ENCODE peak calls at places on chromosomes 11 and 22, in eight cellular contexts. I is prostate gland, Z is colonic mucosa, A is RWPE2, M is astrocyte, T is left ventricle myocardium inferior, J is adrenal gland, D is right cardiac atrium. H is an unnamed sample.

GRCh38 chr11:118051611-118052461 is 25.0 kb upstream of the TMPRSS4 start:
- DNase-seq in J (peak), A (no peak), T (no peak), I (no peak), D (no peak), M (no peak), Z (no peak), H (no peak)

GRCh38 chr22:39990688-39991087 is 4.1 kb upstream of the FAM83F start:
- DNase-seq in T (no peak), D (no peak), A (no peak), I (no peak), Z (no peak), J (no peak), M (no peak), H (no peak)

GRCh38 chr11:8612522-8612921 is 18.5 kb upstream of the STK33 start:
- DNase-seq in Z (no peak), M (no peak), D (no peak), A (no peak), T (no peak), J (no peak), I (no peak), H (no peak)

GRCh38 chr22:28345304-28345703 is 334.3 kb downstream of the TTC28 start:
- DNase-seq in J (no peak), A (no peak), M (no peak), Z (no peak), I (peak), D (peak), T (no peak), H (no peak)

GRCh38 chr22:45504703-45505341 is 2.1 kb downstream of the FBLN1 start:
- DNase-seq in D (peak), I (no peak), T (peak), A (no peak), J (no peak), M (no peak), Z (no peak), H (no peak)

GRCh38 chr22:37244114-37244921 is at the start of gene RAC2:
- DNase-seq in Z (peak), J (peak), M (peak), T (peak), D (peak), A (peak), I (no peak), H (peak)

GRCh38 chr11:44868455-44869421 is 81.9 kb downstream of the TP53I11 start:
- DNase-seq in D (no peak), T (peak), I (no peak), M (no peak), J (no peak), A (no peak), Z (no peak), H (no peak)

GRCh38 chr22:27598792-27599191 is 202.8 kb downstream of the MN1 start:
- DNase-seq in I (no peak), A (no peak), D (no peak), Z (no peak), M (no peak), J (no peak), T (no peak), H (no peak)

GRCh38 chr22:28798810-28799124 is 1.6 kb downstream of the XBP1 start:
- DNase-seq in T (no peak), Z (no peak), M (no peak), J (peak), D (no peak), I (no peak), A (no peak), H (peak)

GRCh38 chr11:134414036-134414731 is 2.1 kb upstream of the B3GAT1 start:
- DNase-seq in A (no peak), I (no peak), J (no peak), M (no peak), D (no peak), T (no peak), Z (no peak), H (no peak)

GRCh38 chr11:11701070-11701469 is 79.3 kb upstream of the GALNT18 start:
- DNase-seq in Z (no peak), M (peak), J (no peak), I (no peak), A (no peak), T (no peak), D (no peak), H (peak)

GRCh38 chr11:12430912-12431311 is 53.5 kb downstream of the PARVA start:
- DNase-seq in D (peak), T (no peak), A (peak), M (peak), J (peak), Z (peak), I (peak), H (peak)

GRCh38 chr22:39994566-39995345 is at the start of gene FAM83F:
- DNase-seq in M (no peak), I (peak), D (peak), A (no peak), Z (peak), T (no peak), J (no peak), H (no peak)

GRCh38 chr22:41702763-41703162 is 3.5 kb downstream of the MEI1 start:
- DNase-seq in A (no peak), D (no peak), J (no peak), T (no peak), I (no peak), Z (no peak), M (no peak), H (no peak)

GRCh38 chr22:48536691-48537591 is 1290.7 kb downstream of the BRD1 start:
- DNase-seq in M (peak), I (peak), Z (no peak), J (peak), D (no peak), A (no peak), T (no peak), H (no peak)

GRCh38 chr22:35020517-35020916 is 45.4 kb upstream of the ISX start:
- DNase-seq in A (no peak), Z (no peak), M (no peak), I (no peak), T (no peak), J (no peak), D (no peak), H (no peak)

GRCh38 chr11:129146196-129146595 is 45.9 kb downstream of the ARHGAP32 start:
- DNase-seq in J (no peak), I (no peak), Z (no peak), T (no peak), D (no peak), A (no peak), M (no peak), H (peak)

GRCh38 chr22:50010676-50011446 is 1.7 kb downstream of the IL17REL start:
- DNase-seq in M (no peak), A (no peak), I (no peak), T (no peak), D (no peak), J (no peak), Z (no peak), H (no peak)

GRCh38 chr11:57318178-57318577 is 6.6 kb downstream of the TNKS1BP1 start:
- DNase-seq in J (no peak), A (no peak), T (no peak), I (no peak), D (peak), Z (peak), M (no peak), H (no peak)

GRCh38 chr11:65546217-65546958 is 11.8 kb downstream of the LTBP3 start:
- DNase-seq in J (peak), T (peak), D (peak), M (no peak), Z (peak), A (no peak), I (peak), H (no peak)

GRCh38 chr22:48740731-48741405 is 1086.8 kb downstream of the BRD1 start:
- DNase-seq in J (no peak), M (no peak), Z (no peak), I (no peak), T (no peak), A (no peak), D (peak), H (no peak)

GRCh38 chr22:27842994-27843431 is 41.5 kb upstream of the MN1 start:
- DNase-seq in J (peak), A (no peak), T (no peak), I (no peak), D (no peak), Z (no peak), M (no peak), H (no peak)

GRCh38 chr11:64218628-64219353 is 7.2 kb downstream of the TRPT1 start:
- DNase-seq in I (no peak), J (no peak), D (no peak), A (no peak), Z (no peak), T (no peak), M (no peak), H (no peak)
- H3K27ac ChIP-seq in I (no peak), J (no peak), D (no peak), A (no peak), Z (no peak), T (no peak), M (no peak), H (no peak)

GRCh38 chr22:43109921-43110443 is 568 bp upstream of the BIK start:
- DNase-seq in D (no peak), I (no peak), A (no peak), M (no peak), T (no peak), J (no peak), Z (no peak), H (no peak)
- H3K4me3 ChIP-seq in D (peak), I (peak), A (peak), M (peak), T (peak), J (peak), Z (peak), H (peak)

GRCh38 chr11:125807909-125808308 is 20.0 kb downstream of the PATE3 start:
- DNase-seq in D (no peak), M (peak), Z (no peak), A (no peak), T (no peak), J (no peak), I (no peak), H (peak)

GRCh38 chr11:125799808-125800207 is 11.9 kb downstream of the PATE3 start:
- DNase-seq in T (no peak), Z (no peak), D (no peak), M (no peak), I (no peak), A (no peak), J (no peak), H (no peak)

GRCh38 chr11:125797641-125798040 is 9.7 kb downstream of the PATE3 start:
- DNase-seq in D (no peak), A (no peak), T (no peak), M (no peak), Z (no peak), I (no peak), J (no peak), H (no peak)

DNA sequence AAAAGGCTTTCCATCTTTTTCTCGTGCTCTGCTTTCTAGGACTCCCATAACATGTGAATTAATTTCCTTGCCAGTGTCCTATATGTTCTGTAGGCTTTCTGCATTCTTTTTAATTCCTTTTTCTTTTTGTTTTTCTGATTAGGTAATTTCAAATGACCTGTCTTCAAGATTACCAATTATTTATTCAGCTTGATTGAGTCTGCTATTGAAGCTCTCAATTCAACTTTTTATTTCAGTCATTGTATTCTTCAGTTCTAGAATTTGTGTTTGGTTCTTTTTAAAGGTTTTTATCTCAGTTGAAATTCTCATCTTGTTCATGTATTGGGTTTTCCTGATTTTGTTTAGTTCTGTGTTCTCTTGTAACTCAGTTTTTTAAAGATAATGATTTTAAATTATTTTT is 14.5 kb downstream of the PATE3 start:
- DNase-seq in A (no peak), Z (no peak), J (no peak), M (no peak), I (no peak), D (no peak), T (no peak), H (no peak)
- H3K27ac ChIP-seq in A (no peak), Z (no peak), J (no peak), M (no peak), I (no peak), D (no peak), T (no peak), H (no peak)

DNA sequence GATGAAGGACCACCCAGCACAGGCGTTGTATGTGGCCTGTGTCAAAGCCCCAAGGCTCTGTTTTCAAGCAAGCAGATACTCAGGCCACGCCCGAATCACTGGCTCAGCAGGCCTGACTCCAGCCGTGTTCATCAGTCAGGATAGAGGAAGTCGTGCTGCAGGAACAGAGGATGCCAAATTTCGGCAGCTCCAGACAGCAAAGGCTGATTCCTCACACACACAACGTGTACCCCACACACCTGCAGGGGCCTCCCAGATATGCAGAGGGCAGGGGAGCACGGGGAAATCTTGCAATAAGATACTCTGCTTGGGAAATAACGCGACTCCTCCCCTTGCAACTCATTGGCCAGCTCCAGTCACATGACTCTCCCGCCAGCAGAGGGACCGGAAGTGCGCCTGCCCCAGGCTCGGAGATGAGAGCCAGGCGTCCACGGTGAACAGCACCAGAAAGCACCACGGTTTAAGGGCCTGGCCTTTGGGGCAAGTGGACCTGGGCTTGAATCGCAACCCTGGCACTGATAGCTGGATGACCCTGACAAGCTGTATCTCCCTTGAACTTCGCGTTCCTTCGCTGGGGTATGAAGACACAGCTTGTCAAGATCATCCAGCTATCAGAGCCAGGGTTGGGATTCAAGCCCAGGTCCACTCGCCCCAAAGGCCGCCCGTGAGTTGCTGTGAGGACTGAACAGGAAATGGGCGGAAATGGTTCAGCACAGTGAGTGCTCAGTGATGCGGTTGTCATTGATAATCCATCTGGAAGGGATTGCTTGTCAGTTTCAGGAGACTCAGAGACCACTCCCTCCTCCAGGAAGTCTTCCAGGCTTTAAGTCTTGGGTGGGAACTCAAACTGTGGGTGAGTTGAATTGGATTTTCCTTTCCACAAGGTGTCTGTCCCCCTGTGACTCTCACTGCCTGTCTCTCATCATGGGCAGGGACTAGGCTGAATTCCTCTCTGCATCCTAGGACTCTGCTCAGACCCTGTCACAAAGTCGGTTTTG is 88.5 kb downstream of the MYEOV start:
- DNase-seq in J (peak), A (peak), M (no peak), D (peak), T (peak), Z (no peak), I (no peak), H (no peak)
- H3K4me3 ChIP-seq in J (no peak), A (no peak), M (no peak), D (no peak), T (peak), Z (no peak), I (no peak), H (no peak)

GRCh38 chr11:75421035-75421602 is 11.9 kb downstream of the KLHL35 start:
- DNase-seq in Z (no peak), I (no peak), T (no peak), A (no peak), M (no peak), D (no peak), J (no peak), H (no peak)
- H3K27ac ChIP-seq in Z (no peak), I (peak), T (no peak), A (peak), M (no peak), D (no peak), J (no peak), H (no peak)

DNA sequence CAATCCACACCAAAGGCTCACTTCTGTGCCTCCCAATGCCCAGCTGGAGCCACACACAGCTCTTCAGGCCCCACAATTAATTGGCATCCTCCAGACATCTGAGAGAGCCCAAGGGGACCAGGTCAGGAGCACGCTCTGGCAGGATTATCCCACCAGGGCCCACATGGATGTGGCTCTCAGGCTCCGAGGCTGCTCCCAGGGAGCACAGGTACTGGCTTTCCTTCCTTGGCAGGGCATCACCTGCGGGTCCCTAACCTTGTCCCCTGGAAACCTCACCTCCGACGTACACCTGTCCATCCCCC is 54.3 kb downstream of the CD6 start:
- DNase-seq in I (no peak), T (no peak), A (no peak), D (no peak), J (no peak), Z (no peak), M (no peak), H (no peak)
- H3K4me3 ChIP-seq in I (no peak), T (no peak), A (no peak), D (no peak), J (no peak), Z (no peak), M (no peak), H (no peak)

H was measured in brain microvascular endothelial cell.